ENCODE peak calls at places on chromosomes 7 and 10, in five cellular contexts. C is brain microvascular endothelial cell, S is AG08396, R is ELR, U is natural killer cell. X is an unnamed sample.
A peak's percentile ranks its signal among the peaks of the same experiment; 100 is the strongest.

GRCh38 chr10:97336942-97337719 is 2.6 kb upstream of the FRAT2 start:
- DNase-seq in S (no peak), R (no peak), C (no peak), U (no peak), X (no peak)

GRCh38 chr10:27529010-27529783 is 25.1 kb downstream of the RAB18 start:
- DNase-seq in S (no peak), R (no peak), U (no peak), C (no peak), X (no peak)

GRCh38 chr7:98934267-98934666 is 55.9 kb downstream of the TRRAP start:
- DNase-seq in U (no peak), C (no peak), S (no peak), R (no peak), X (no peak)

GRCh38 chr10:18104223-18104872 is 35.9 kb upstream of the CACNB2 start:
- DNase-seq in S (peak; percentile 40), C (peak; percentile 47), R (peak; percentile 64), U (peak; percentile 20), X (peak; percentile 21)

GRCh38 chr10:103552856-103553742 is 59.6 kb downstream of the NEURL1 start:
- DNase-seq in U (no peak), S (no peak), R (no peak), C (no peak), X (no peak)

GRCh38 chr7:41579961-41580935 is 122.6 kb downstream of the INHBA start:
- DNase-seq in R (peak; percentile 98), U (no peak), C (peak; percentile 85), S (peak; percentile 28), X (peak; percentile 49)

GRCh38 chr10:33155720-33156638 is 178.5 kb downstream of the NRP1 start:
- DNase-seq in U (no peak), R (peak; percentile 86), C (peak; percentile 69), S (peak; percentile 73), X (peak; percentile 61)

GRCh38 chr7:38679419-38679818 is 48.2 kb upstream of the AMPH start:
- DNase-seq in U (no peak), R (no peak), C (peak; percentile 16), S (no peak), X (no peak)

GRCh38 chr10:131698986-131699385 is 201.8 kb upstream of the PPP2R2D start:
- DNase-seq in S (no peak), C (no peak), R (no peak), U (no peak), X (no peak)

GRCh38 chr10:80137031-80137712 is 4.6 kb downstream of the PLAC9 start:
- DNase-seq in S (no peak), R (no peak), U (no peak), C (no peak), X (no peak)

GRCh38 chr10:43863859-43864591 is 215.3 kb upstream of the ZNF32 start:
- DNase-seq in U (no peak), R (peak; percentile 85), C (peak; percentile 59), S (peak; percentile 69), X (peak; percentile 44)

GRCh38 chr10:116826803-116827202 is 22.5 kb upstream of the ENO4 start:
- DNase-seq in U (no peak), C (peak; percentile 74), R (peak; percentile 58), S (no peak), X (no peak)

GRCh38 chr7:82247814-82248433 is 195.7 kb downstream of the CACNA2D1 start:
- DNase-seq in C (no peak), U (no peak), S (peak; percentile 10), R (peak; percentile 26), X (no peak)

GRCh38 chr7:112981966-112982365 is 104.7 kb downstream of the GPR85 start:
- DNase-seq in U (no peak), S (no peak), R (no peak), C (no peak), X (no peak)

GRCh38 chr7:3027005-3027404 is 16.7 kb downstream of the CARD11 start:
- DNase-seq in R (no peak), C (no peak), U (peak; percentile 17), S (no peak), X (no peak)

X was measured in HTR-8/SVneo.